ENCODE peak calls at places on chromosome 7, in four cellular contexts. Q, N, M and P are unnamed samples.

GRCh38 chr7:38744746-38745145 is 113.6 kb upstream of the AMPH start:
- DNase-seq in N (no peak), M (no peak), Q (no peak), P (peak; percentile 90)

GRCh38 chr7:137439829-137440433 is 96.4 kb upstream of the PTN start:
- DNase-seq in Q (no peak), M (no peak), N (no peak), P (no peak)

GRCh38 chr7:80950550-80950967 is 31.7 kb upstream of the SEMA3C start:
- DNase-seq in M (no peak), N (no peak), Q (no peak), P (no peak)

GRCh38 chr7:44750921-44751571 is 2.4 kb downstream of the ZMIZ2 start:
- DNase-seq in N (no peak), M (no peak), Q (peak; percentile 75), P (no peak)

GRCh38 chr7:139731802-139732470 is 45.9 kb downstream of the HIPK2 start:
- DNase-seq in Q (no peak), M (peak; percentile 89), N (peak; percentile 91), P (peak; percentile 81)

GRCh38 chr7:77747718-77748117 is 50.5 kb downstream of the TMEM60 start:
- DNase-seq in M (no peak), N (no peak), Q (no peak), P (no peak)

GRCh38 chr7:28124413-28124812 is 56.2 kb downstream of the JAZF1 start:
- DNase-seq in Q (no peak), N (no peak), M (no peak), P (no peak)

GRCh38 chr7:101121996-101122932 is 4.6 kb upstream of the SERPINE1 start:
- DNase-seq in Q (no peak), M (peak; percentile 86), N (no peak), P (peak; percentile 92)

GRCh38 chr7:139457153-139457946 is 26.1 kb downstream of the KLRG2 start:
- DNase-seq in M (peak; percentile 52), N (no peak), Q (no peak), P (peak; percentile 53)

GRCh38 chr7:117673367-117673766 is 193.5 kb downstream of the CFTR start:
- DNase-seq in Q (peak; percentile 67), M (no peak), N (no peak), P (no peak)

GRCh38 chr7:117672433-117672832 is 192.6 kb downstream of the CFTR start:
- DNase-seq in M (no peak), N (no peak), Q (no peak), P (no peak)

GRCh38 chr7:117666689-117667088 is 186.9 kb downstream of the CFTR start:
- DNase-seq in M (no peak), Q (no peak), N (no peak), P (no peak)

GRCh38 chr7:117667456-117667855 is 187.6 kb downstream of the CFTR start:
- DNase-seq in M (no peak), Q (no peak), N (no peak), P (no peak)

GRCh38 chr7:117669818-117670217 is 190.0 kb downstream of the CFTR start:
- DNase-seq in N (no peak), M (no peak), Q (no peak), P (no peak)
- TF ChIP-seq CTCF in N (no peak), M (no peak), Q (no peak), P (peak; percentile 23)

DNA sequence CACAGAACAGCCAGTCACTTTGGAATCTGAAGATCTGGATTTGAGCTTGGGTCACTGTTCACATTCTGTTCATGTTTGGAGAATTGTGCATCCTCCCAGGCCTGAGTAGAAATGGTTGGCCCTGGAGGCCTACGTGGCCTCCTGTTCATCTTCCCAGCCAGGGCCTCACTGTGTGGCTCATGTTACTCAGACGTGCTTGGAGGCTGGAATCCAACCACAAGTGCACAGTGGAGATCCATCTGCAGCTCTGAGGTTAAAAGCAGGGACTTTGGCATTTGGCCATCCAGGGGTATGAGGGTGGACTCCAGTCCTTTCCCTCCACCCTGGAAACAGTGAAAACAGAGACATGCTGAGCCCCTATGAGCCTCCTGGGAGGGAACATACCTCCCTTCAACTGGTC is 709.0 kb upstream of the IGFBP3 start:
- DNase-seq in Q (no peak), N (no peak), M (no peak), P (no peak)
- H3K27ac ChIP-seq in Q (no peak overlapping the region), N (no peak overlapping the region), M (no peak overlapping the region), P (no peak overlapping the region)

GRCh38 chr7:116582806-116583444 is 58.1 kb downstream of the CAV1 start:
- DNase-seq in M (no peak), Q (no peak), N (no peak), P (no peak)
- H3K4me1 ChIP-seq in M (peaks cover 3% of the 10 kb centered on the region), Q (peaks cover 33% of the 10 kb centered on the region), N (no peaks in the 10 kb centered on the region), P (peaks cover 5% of the 10 kb centered on the region)

DNA sequence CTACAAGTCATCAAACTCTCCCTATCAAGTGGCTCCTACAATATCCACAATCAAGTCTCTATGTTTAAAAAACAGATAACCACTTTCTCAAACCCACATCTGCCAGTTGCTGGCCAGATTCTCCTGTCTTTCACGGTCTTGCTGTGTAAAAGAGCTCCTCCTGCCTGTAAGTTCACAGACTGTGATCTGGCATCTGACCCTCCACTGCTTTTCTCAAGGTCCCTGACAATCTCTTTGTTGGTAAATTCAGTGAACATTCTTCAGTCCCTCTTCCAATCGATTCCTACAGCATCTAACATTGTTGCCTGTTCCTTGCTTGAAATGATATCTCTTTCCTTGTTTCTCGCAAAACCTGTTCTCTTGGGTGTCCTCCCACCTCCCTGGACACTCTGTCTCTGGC is 18.5 kb upstream of the LMOD2 start:
- DNase-seq in M (no peak), Q (no peak), N (no peak), P (no peak)
- TF ChIP-seq CTCF in M (no peak), Q (no peak), N (no peak), P (no peak)

GRCh38 chr7:3234851-3235250 is 66.2 kb upstream of the SDK1 start:
- DNase-seq in Q (peak; percentile 19), N (no peak), M (no peak), P (no peak)

GRCh38 chr7:3235322-3235721 is 65.7 kb upstream of the SDK1 start:
- DNase-seq in M (no peak), N (no peak), Q (no peak), P (no peak)

GRCh38 chr7:3234051-3234450 is 67.0 kb upstream of the SDK1 start:
- DNase-seq in Q (peak; percentile 66), N (no peak), M (no peak), P (no peak)

GRCh38 chr7:3232228-3232627 is 68.8 kb upstream of the SDK1 start:
- DNase-seq in Q (no peak), N (no peak), M (no peak), P (no peak)

GRCh38 chr7:3233301-3233700 is 67.8 kb upstream of the SDK1 start:
- DNase-seq in Q (peak; percentile 19), N (no peak), M (no peak), P (no peak)
- H3K27ac ChIP-seq in Q (no peak overlapping the region), N (no peak overlapping the region), M (no peak overlapping the region), P (no peak overlapping the region)

GRCh38 chr7:47576031-47576908 is 5.6 kb downstream of the TNS3 start:
- DNase-seq in N (no peak), Q (no peak), M (peak; percentile 98), P (no peak)
- H3K4me1 ChIP-seq in N (peaks cover 37% of the 10 kb centered on the region), Q (peaks cover 100% of the 10 kb centered on the region), M (peaks cover 84% of the 10 kb centered on the region), P (peaks cover 18% of the 10 kb centered on the region)

GRCh38 chr7:157336383-157337315 is at the start of gene DNAJB6:
- DNase-seq in N (peak; percentile 93), Q (peak; percentile 96), M (peak; percentile 95), P (peak; percentile 67)
- TF ChIP-seq CTCF in N (no peak), Q (no peak), M (no peak), P (no peak)

GRCh38 chr7:132656846-132657776 is 80.8 kb upstream of the PLXNA4 start:
- DNase-seq in N (no peak), Q (no peak), M (no peak), P (no peak)

GRCh38 chr7:132653364-132653930 is 77.2 kb upstream of the PLXNA4 start:
- DNase-seq in Q (peak; percentile 78), M (no peak), N (no peak), P (no peak)

GRCh38 chr7:132652507-132652906 is 76.2 kb upstream of the PLXNA4 start:
- DNase-seq in M (no peak), Q (no peak), N (no peak), P (no peak)

GRCh38 chr7:132654150-132654549 is 77.9 kb upstream of the PLXNA4 start:
- DNase-seq in N (no peak), Q (no peak), M (no peak), P (no peak)

DNA sequence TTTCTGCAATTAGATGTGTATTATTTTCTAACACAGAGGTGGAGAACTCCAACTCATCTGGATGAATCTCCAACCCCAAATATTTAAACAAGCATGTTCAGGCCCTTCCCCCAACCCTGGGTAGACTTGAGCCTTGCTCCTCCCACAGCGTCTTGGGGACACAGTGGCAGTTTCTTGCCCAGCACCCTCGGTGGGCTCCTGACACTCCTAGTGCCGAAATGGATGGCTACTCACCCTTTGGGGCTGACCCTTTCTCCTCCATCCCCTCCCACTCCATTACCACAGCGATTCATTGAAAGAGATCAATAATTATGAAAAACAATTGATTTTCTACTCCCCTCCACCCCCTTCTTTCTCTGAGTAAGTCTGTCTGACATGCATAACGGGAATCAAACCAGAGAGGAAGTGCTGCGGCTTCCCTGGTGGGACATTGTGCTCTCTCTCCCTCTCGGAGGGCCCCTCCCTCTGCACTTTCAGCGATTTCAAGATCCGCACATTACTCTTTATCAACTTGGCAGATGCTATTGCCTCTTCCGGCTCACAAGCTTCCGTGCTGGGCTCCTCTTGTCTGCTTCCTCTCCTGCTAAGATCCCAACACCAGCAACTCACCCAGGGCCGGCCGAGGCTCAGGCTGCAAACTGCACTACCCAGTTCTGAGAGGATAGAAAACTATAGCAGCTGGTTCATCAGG is 78.9 kb upstream of the PLXNA4 start:
- DNase-seq in Q (peak; percentile 80), M (no peak), N (no peak), P (no peak)
- H3K27ac ChIP-seq in Q (no peak overlapping the region), M (no peak overlapping the region), N (peak overlapping the region; percentile 25), P (no peak overlapping the region)

GRCh38 chr7:18504965-18505364 is 9.4 kb downstream of the HDAC9 start:
- DNase-seq in N (no peak), Q (no peak), M (no peak), P (no peak)
- H3K4me1 ChIP-seq in N (no peaks in the 10 kb centered on the region), Q (peaks cover 89% of the 10 kb centered on the region), M (peaks cover 20% of the 10 kb centered on the region), P (peaks cover 9% of the 10 kb centered on the region)